ENCODE peak calls at places on chromosomes 4 and X, in six cellular contexts. I, J, X, Q, E and G are unnamed samples.

GRCh38 chrX:74220277-74220676 is 83.7 kb upstream of the ZCCHC13 start:
- DNase-seq in X (no peak), I (no peak), J (no peak), Q (no peak), E (no peak), G (no peak)

GRCh38 chr4:6608758-6609414 is 31.6 kb upstream of the MRFAP1 start:
- DNase-seq in J (no peak), X (no peak), E (no peak), I (peak), Q (no peak), G (no peak)

GRCh38 chrX:100445593-100445992 is 35.5 kb upstream of the PCDH19 start:
- DNase-seq in J (no peak), Q (no peak), E (no peak), I (no peak), X (no peak), G (peak)

GRCh38 chr4:1200425-1201035 is 28.1 kb upstream of the SPON2 start:
- DNase-seq in I (peak), X (peak), Q (peak), J (peak), E (peak), G (no peak)

GRCh38 chrX:153551135-153551534 is 33.7 kb downstream of the ATP2B3 start:
- DNase-seq in E (no peak), J (no peak), I (no peak), Q (no peak), X (no peak), G (no peak)

GRCh38 chr4:38177792-38178665 is 217.8 kb downstream of the PTTG2 start:
- DNase-seq in X (peak), I (no peak), E (peak), J (peak), Q (peak), G (no peak)

GRCh38 chr4:8200302-8200975 is 1.3 kb downstream of the SH3TC1 start:
- DNase-seq in I (no peak), J (no peak), E (peak), Q (peak), X (peak), G (no peak)

GRCh38 chrX:49041683-49042529 is 1.3 kb downstream of the TFE3 start:
- DNase-seq in E (no peak), X (no peak), I (peak), Q (no peak), J (no peak), G (peak)

GRCh38 chrX:31962256-31962655 is 890.4 kb upstream of the FTHL17 start:
- DNase-seq in J (no peak), E (no peak), I (no peak), X (no peak), Q (no peak), G (no peak)

GRCh38 chr4:149715822-149716585 is 99.6 kb downstream of the IQCM start:
- DNase-seq in E (no peak), J (peak), Q (no peak), X (no peak), I (no peak), G (no peak)

GRCh38 chr4:108361886-108362285 is 193.2 kb upstream of the LEF1 start:
- DNase-seq in J (no peak), Q (no peak), I (no peak), X (no peak), E (no peak), G (no peak)

GRCh38 chr4:4941741-4942140 is 77.5 kb downstream of the CYTL1 start:
- DNase-seq in E (no peak), Q (no peak), I (peak), J (no peak), X (no peak), G (no peak)

GRCh38 chr4:69910016-69910782 is 20.7 kb upstream of the CSN1S1 start:
- DNase-seq in E (no peak), Q (no peak), J (no peak), X (no peak), I (no peak), G (no peak)

GRCh38 chr4:120682981-120683380 is 239.5 kb downstream of the PRDM5 start:
- DNase-seq in I (no peak), X (no peak), J (no peak), E (no peak), Q (no peak), G (no peak)

GRCh38 chr4:77990456-77990855 is 66.7 kb upstream of the FRAS1 start:
- DNase-seq in E (no peak), X (no peak), I (no peak), Q (no peak), J (no peak), G (no peak)

GRCh38 chr4:115537387-115537786 is 424.0 kb upstream of the NDST4 start:
- DNase-seq in J (no peak), Q (no peak), I (no peak), E (no peak), X (no peak), G (peak)

GRCh38 chr4:646460-646859 is 21.1 kb downstream of the PDE6B start:
- DNase-seq in E (no peak), J (no peak), X (no peak), I (no peak), Q (peak), G (no peak)

GRCh38 chrX:64698317-64698716 is 277.9 kb downstream of the ZC4H2 start:
- DNase-seq in Q (no peak), J (no peak), I (no peak), E (no peak), X (no peak), G (no peak)
- TF ChIP-seq CTCF in Q (no peak), J (no peak), I (no peak), E (no peak), X (no peak), G (no peak)

GRCh38 chrX:39730671-39731389 is 366.9 kb downstream of the BCOR start:
- DNase-seq in Q (peak), J (peak), I (peak), X (peak), E (peak), G (peak)
- H3K27ac ChIP-seq in Q (no peak), J (no peak), I (peak), X (peak), E (no peak), G (no peak)

DNA sequence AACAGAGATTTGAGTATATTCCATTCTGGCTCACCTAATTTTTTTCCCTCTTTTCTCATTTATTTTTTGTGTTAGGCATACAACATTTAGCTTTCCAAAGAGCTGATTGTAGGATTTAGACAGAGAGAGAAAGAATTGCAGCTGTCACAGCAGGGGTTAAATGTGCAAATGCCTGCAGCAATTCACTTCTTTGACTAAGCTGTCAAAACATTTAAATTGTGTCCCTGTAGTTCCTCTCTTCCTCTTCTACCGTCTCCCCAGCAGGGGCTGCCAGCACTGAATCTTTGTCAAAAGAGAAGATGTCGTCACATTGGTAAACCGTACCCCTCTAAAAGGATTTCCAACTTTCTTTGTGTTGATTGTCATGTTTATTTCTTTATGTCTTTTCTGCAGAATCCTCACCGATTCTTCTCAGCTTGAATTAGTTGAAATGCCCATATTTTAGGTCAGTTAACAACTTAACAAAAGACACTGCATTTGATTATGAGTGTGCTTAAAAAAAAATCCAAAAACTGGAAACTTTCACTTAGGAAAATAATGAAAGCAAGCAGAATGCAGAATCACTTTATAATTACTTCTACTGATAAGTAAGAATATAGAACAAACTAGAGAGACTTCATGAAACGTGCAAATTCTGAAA is 111.1 kb upstream of the PTPN13 start:
- DNase-seq in I (peak), E (no peak), J (no peak), X (no peak), Q (no peak), G (no peak)
- TF ChIP-seq CTCF in I (peak), E (no peak), J (no peak), X (no peak), Q (no peak), G (peak)

GRCh38 chrX:57595381-57595811 is 3.6 kb downstream of the ZXDB start:
- DNase-seq in E (no peak), I (no peak), Q (no peak), X (no peak), J (peak), G (peak)
- H3K27ac ChIP-seq in E (peak), I (no peak), Q (peak), X (no peak), J (no peak), G (peak)

GRCh38 chrX:47751670-47752069 is 85.0 kb upstream of the ZNF81 start:
- DNase-seq in I (peak), Q (peak), J (no peak), E (peak), X (peak), G (no peak)
- TF ChIP-seq CTCF in I (peak), Q (peak), J (no peak), E (no peak), X (peak), G (peak)

GRCh38 chr4:17494833-17495232 is 17.1 kb downstream of the QDPR start:
- DNase-seq in Q (no peak), E (no peak), X (no peak), J (no peak), I (no peak), G (no peak)
- H3K27ac ChIP-seq in Q (no peak), E (no peak), X (no peak), J (no peak), I (peak), G (peak)

GRCh38 chr4:23225024-23225423 is 532.3 kb downstream of the GBA3 start:
- DNase-seq in X (no peak), Q (no peak), E (no peak), J (no peak), I (no peak), G (no peak)

GRCh38 chr4:23225564-23225963 is 532.8 kb downstream of the GBA3 start:
- DNase-seq in J (no peak), X (no peak), E (no peak), I (no peak), Q (no peak), G (no peak)

GRCh38 chr4:23219779-23220408 is 527.2 kb downstream of the GBA3 start:
- DNase-seq in E (no peak), X (no peak), J (no peak), I (no peak), Q (no peak), G (no peak)
- TF ChIP-seq CTCF in E (no peak), X (no peak), J (no peak), I (peak), Q (no peak), G (no peak)

GRCh38 chrX:17433965-17434364 is 59.0 kb downstream of the NHS start:
- DNase-seq in Q (no peak), X (no peak), J (no peak), E (no peak), I (no peak), G (no peak)
- H3K27ac ChIP-seq in Q (no peak), X (no peak), J (no peak), E (no peak), I (no peak), G (no peak)

DNA sequence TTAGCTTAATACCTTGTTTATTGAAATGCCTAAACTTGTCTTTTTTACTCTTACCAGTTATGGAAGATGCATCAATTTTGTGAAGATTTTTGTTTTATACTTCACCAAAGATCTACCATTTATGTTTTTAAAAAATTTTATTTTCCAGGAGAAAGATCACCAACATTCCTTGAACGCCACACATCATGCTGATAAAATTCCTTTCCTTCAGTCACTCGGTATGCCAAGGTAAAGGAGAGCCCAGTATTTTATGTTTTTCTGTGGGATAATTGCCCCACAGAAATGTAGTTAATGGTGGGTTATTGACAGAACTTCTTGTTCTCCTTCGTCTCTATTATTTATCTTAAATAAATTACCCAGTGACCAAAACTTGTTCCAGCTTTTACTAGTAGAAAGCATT is 217.0 kb downstream of the GC start:
- DNase-seq in Q (no peak), J (no peak), I (no peak), E (no peak), X (no peak), G (no peak)
- TF ChIP-seq CTCF in Q (no peak), J (no peak), I (no peak), E (no peak), X (no peak), G (no peak)

GRCh38 chrX:45622538-45622937 is 421.9 kb upstream of the DIPK2B start:
- DNase-seq in J (no peak), X (no peak), E (no peak), I (no peak), Q (no peak), G (peak)
- H3K27ac ChIP-seq in J (no peak), X (no peak), E (peak), I (no peak), Q (no peak), G (peak)